ENCODE peak calls at places on chromosomes 13 and 19, in six cellular contexts. U is A549, O is K562, C is GM23338, B is Panc1, V is HepG2. D is an unnamed sample.

GRCh38 chr19:43638991-43639494 is 607 bp downstream of the CADM4 start:
- DNase-seq in O (no peak), C (no peak), V (no peak), U (no peak), B (no peak), D (no peak)

GRCh38 chr19:43306097-43306496 is 36.8 kb upstream of the PSG9 start:
- DNase-seq in U (no peak), V (no peak), C (no peak), O (no peak), B (no peak), D (no peak)

GRCh38 chr13:97522243-97522642 is 88.3 kb downstream of the RAP2A start:
- DNase-seq in C (no peak), B (no peak), U (no peak), V (peak), O (no peak), D (no peak)

GRCh38 chr19:15437355-15438123 is 12.2 kb downstream of the WIZ start:
- DNase-seq in V (peak), O (no peak), C (no peak), U (no peak), B (no peak), D (no peak)

GRCh38 chr13:112056739-112057433 is 10.1 kb upstream of the SOX1 start:
- DNase-seq in B (no peak), V (no peak), U (no peak), O (no peak), C (peak), D (no peak)

GRCh38 chr13:40377783-40378182 is 288.7 kb downstream of the FOXO1 start:
- DNase-seq in U (no peak), V (no peak), C (no peak), B (no peak), O (no peak), D (no peak)

GRCh38 chr13:101916108-101916757 is 463.8 kb downstream of the ITGBL1 start:
- DNase-seq in O (no peak), C (peak), B (no peak), U (peak), V (no peak), D (no peak)

GRCh38 chr19:53374288-53374687 is 8.8 kb downstream of the ZNF525 start:
- DNase-seq in B (no peak), O (no peak), C (peak), V (no peak), U (no peak), D (no peak)

GRCh38 chr19:41264581-41265375 is 606 bp downstream of the HNRNPUL1 start:
- DNase-seq in C (peak), O (peak), U (peak), B (no peak), V (peak), D (no peak)

GRCh38 chr13:29362849-29363604 is 232.5 kb downstream of the SLC7A1 start:
- DNase-seq in O (peak), B (peak), V (peak), C (peak), U (peak), D (peak)

GRCh38 chr19:4861147-4861546 is 6.3 kb downstream of the PLIN3 start:
- DNase-seq in B (no peak), V (no peak), U (no peak), O (peak), C (no peak), D (no peak)

GRCh38 chr19:1847684-1848398 is 442 bp downstream of the REXO1 start:
- DNase-seq in V (peak), O (peak), B (no peak), C (peak), U (no peak), D (no peak)

GRCh38 chr19:800360-801029 is 3.2 kb downstream of the PTBP1 start:
- DNase-seq in O (no peak), V (peak), U (no peak), B (no peak), C (no peak), D (no peak)

GRCh38 chr13:79782541-79783216 is 301.7 kb downstream of the NDFIP2 start:
- DNase-seq in O (no peak), C (peak), U (no peak), V (peak), B (no peak), D (no peak)

GRCh38 chr19:571127-571974 is 1.0 kb upstream of the BSG start:
- DNase-seq in U (peak), V (peak), B (no peak), O (peak), C (peak), D (no peak)

GRCh38 chr19:45472557-45473365 is 5.0 kb downstream of the FOSB start:
- DNase-seq in C (peak), V (no peak), O (no peak), B (no peak), U (no peak), D (no peak)

GRCh38 chr19:16185925-16186234 is 670 bp downstream of the FAM32A start:
- DNase-seq in B (no peak), O (no peak), V (peak), C (no peak), U (no peak), D (no peak)

GRCh38 chr19:36564391-36564790 is 8.7 kb downstream of the ZNF529 start:
- DNase-seq in U (no peak), V (no peak), O (no peak), C (no peak), B (no peak), D (no peak)

GRCh38 chr13:20921572-20921971 is 19.0 kb upstream of the XPO4 start:
- DNase-seq in B (no peak), C (no peak), U (no peak), V (peak), O (no peak), D (no peak)

GRCh38 chr19:4722671-4723464 is 774 bp downstream of the DPP9 start:
- DNase-seq in O (no peak), U (no peak), C (no peak), V (no peak), B (no peak), D (no peak)

GRCh38 chr13:102089177-102089576 is 312.7 kb downstream of the FGF14 start:
- DNase-seq in O (no peak), C (no peak), V (no peak), B (no peak), U (no peak), D (no peak)

GRCh38 chr19:48249502-48250014 is 6.2 kb downstream of the CARD8 start:
- DNase-seq in V (no peak), U (no peak), O (no peak), C (no peak), B (no peak), D (no peak)

GRCh38 chr19:39968789-39969188 is 2.2 kb upstream of the PSMC4 start:
- DNase-seq in U (no peak), V (no peak), C (no peak), B (no peak), O (no peak), D (no peak)

GRCh38 chr19:1627194-1627593 is 21.9 kb upstream of the UQCR11 start:
- DNase-seq in V (no peak), U (no peak), O (no peak), C (no peak), B (no peak), D (no peak)

GRCh38 chr13:24528816-24529398 is 16.3 kb upstream of the PARP4 start:
- DNase-seq in V (no peak), C (peak), B (no peak), U (no peak), O (no peak), D (no peak)

GRCh38 chr19:18846862-18847515 is 15.2 kb downstream of the UPF1 start:
- DNase-seq in O (no peak), V (peak), U (peak), C (peak), B (no peak), D (no peak)

GRCh38 chr13:73521291-73521626 is 462.5 kb downstream of the KLF5 start:
- DNase-seq in B (no peak), O (no peak), C (no peak), V (no peak), U (no peak), D (no peak)

GRCh38 chr19:45251452-45252354 is 632 bp downstream of the MARK4 start:
- DNase-seq in V (no peak), U (no peak), C (peak), B (no peak), O (peak), D (no peak)

GRCh38 chr19:1039646-1040475 is at the start of gene ABCA7:
- DNase-seq in O (peak), V (peak), U (peak), B (peak), C (peak), D (peak)

GRCh38 chr19:19209372-19209771 is 2.4 kb upstream of the NCAN start:
- DNase-seq in V (no peak), C (no peak), O (no peak), B (no peak), U (no peak), D (no peak)

GRCh38 chr19:18650048-18650435 is 13.2 kb downstream of the KLHL26 start:
- DNase-seq in O (no peak), C (no peak), U (no peak), V (no peak), B (no peak), D (no peak)

GRCh38 chr19:52949422-52949821 is 13.3 kb downstream of the ZNF816 start:
- DNase-seq in B (no peak), V (no peak), U (no peak), O (no peak), C (no peak), D (no peak)

GRCh38 chr19:46840157-46840942 is 10.3 kb downstream of the AP2S1 start:
- DNase-seq in C (peak), V (peak), B (no peak), O (peak), U (peak), D (no peak)

GRCh38 chr19:46842791-46843190 is 7.9 kb downstream of the AP2S1 start:
- DNase-seq in C (no peak), B (no peak), V (no peak), U (no peak), O (no peak), D (no peak)

GRCh38 chr19:46841458-46842083 is 9.1 kb downstream of the AP2S1 start:
- DNase-seq in B (no peak), C (no peak), U (peak), V (no peak), O (no peak), D (no peak)

GRCh38 chr19:46838160-46838559 is 12.5 kb downstream of the AP2S1 start:
- DNase-seq in C (no peak), B (no peak), O (no peak), V (no peak), U (no peak), D (no peak)

DNA sequence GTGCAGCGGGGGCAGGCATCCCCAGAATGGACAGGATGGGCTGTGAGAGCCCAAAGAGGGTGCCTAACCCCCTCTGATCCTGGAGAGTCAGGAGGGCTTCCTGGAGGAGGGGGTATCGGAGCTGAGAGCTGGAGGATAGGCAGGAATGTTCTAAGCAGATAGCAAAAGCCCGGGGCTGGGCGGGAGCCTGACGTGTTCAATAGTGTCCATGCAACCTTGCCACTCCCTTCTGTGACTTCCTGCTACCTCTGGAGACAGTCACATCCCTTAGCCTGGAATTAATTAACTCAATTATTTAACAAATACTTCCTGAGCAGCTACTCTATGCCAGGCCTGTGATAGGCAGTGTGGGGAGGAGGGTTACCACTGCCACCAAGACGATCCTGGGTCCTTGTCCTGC is 10.9 kb downstream of the AP2S1 start:
- DNase-seq in C (no peak), U (no peak), V (no peak), O (no peak), B (no peak), D (no peak)
- TF ChIP-seq REST in C (no peak), U (no peak), V (no peak), O (no peak), B (no peak), D (no peak)

GRCh38 chr13:98677398-98677797 is 75.1 kb downstream of the SLC15A1 start:
- DNase-seq in V (no peak), C (no peak), U (no peak), B (no peak), O (no peak), D (no peak)
- TF ChIP-seq REST in V (no peak), C (no peak), U (no peak), B (no peak), O (no peak), D (no peak)

DNA sequence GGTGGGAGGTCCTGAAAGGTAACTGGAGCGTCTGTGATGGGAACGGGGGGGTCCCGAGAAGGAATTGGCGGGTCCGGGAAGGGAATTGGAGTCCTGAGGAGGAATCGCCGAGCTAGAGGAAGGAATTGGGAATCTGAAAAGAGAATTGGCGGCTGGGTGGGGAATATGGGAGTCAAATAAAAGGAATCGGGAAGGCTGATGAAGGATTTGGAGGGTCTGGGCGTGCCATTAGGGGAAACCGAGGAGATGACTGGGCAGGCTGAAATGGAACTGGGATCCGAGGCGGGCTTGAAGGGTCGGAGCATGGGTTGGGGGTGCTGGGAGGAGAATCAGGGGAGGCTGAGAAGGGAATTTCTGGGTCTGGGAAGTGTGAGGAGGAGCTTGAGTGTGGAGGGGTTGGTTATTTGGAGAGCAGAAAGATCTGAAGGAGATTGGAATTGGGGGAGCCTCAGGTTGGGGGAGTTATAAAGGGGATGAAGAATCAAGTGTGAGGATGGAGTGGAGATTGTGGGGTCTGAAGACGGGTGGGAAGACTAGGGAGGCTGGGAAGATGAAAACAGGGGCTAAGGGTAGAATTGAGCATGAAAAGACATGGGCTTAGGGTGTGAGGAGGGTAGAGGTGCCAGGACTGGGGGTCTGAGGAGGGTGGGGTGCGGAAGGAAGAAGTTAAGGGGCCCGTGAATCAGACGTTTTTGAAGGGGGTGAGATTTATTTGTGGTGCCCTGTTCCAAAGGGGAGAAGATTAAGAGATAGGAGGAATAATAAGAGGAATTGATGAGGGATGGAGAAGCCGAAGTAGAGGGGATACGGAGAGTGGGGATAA is 728 bp downstream of the ACTN4 start:
- DNase-seq in V (no peak), C (no peak), O (no peak), U (no peak), B (no peak), D (no peak)
- TF ChIP-seq REST in V (no peak), C (no peak), O (no peak), U (no peak), B (no peak), D (no peak)

GRCh38 chr13:66886248-66886647 is 343.9 kb downstream of the PCDH9 start:
- DNase-seq in O (no peak), C (peak), B (no peak), U (no peak), V (no peak), D (no peak)
- TF ChIP-seq REST in O (no peak), C (no peak), B (no peak), U (no peak), V (no peak), D (no peak)

GRCh38 chr19:10043286-10043927 is 30.1 kb downstream of the RDH8 start:
- DNase-seq in U (no peak), B (no peak), O (no peak), V (no peak), C (peak), D (no peak)

GRCh38 chr19:10049626-10050025 is 36.3 kb downstream of the RDH8 start:
- DNase-seq in U (no peak), B (no peak), V (no peak), C (no peak), O (no peak), D (no peak)

GRCh38 chr19:10045371-10045770 is 32.1 kb downstream of the RDH8 start:
- DNase-seq in U (no peak), B (no peak), O (no peak), V (no peak), C (no peak), D (no peak)

DNA sequence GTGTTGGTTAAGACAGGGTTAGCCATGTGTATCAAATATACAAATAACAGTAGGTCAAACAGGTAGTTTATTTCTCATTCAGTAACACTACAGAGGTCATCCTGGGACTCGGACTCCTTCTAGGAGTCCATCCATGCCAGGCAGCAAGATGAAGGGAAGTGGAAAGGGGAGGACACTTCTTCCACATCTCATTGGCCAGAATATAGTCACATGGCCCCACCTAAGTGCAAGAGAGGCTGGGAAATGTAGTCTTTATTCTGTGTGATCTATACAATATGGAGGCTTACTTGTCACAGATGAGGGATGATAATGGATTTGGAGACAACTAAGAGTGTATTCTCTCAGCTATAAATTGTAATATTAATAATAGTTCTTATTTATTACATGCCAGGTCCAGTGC is 31.1 kb downstream of the RDH8 start:
- DNase-seq in V (no peak), B (no peak), U (peak), C (no peak), O (peak), D (peak)
- TF ChIP-seq REST in V (no peak), B (no peak), U (no peak), C (no peak), O (no peak), D (no peak)

GRCh38 chr19:51771369-51771768 is 10.4 kb downstream of the FPR2 start:
- DNase-seq in V (no peak), O (no peak), B (no peak), U (no peak), C (no peak), D (no peak)
- TF ChIP-seq REST in V (no peak), O (no peak), B (no peak), U (no peak), C (no peak), D (no peak)

GRCh38 chr13:33138441-33138840 is 122.2 kb downstream of the KL start:
- DNase-seq in B (no peak), O (no peak), V (no peak), C (no peak), U (no peak), D (no peak)
- TF ChIP-seq REST in B (no peak), O (no peak), V (no peak), C (no peak), U (no peak), D (no peak)

GRCh38 chr19:46571495-46571894 is 29.6 kb upstream of the CALM3 start:
- DNase-seq in O (peak), V (peak), C (peak), U (peak), B (no peak), D (peak)
- TF ChIP-seq REST in O (no peak), V (no peak), C (no peak), U (no peak), B (no peak), D (no peak)

GRCh38 chr13:82933986-82934385 is 948.3 kb downstream of the SLITRK1 start:
- DNase-seq in V (no peak), U (no peak), C (no peak), B (no peak), O (no peak), D (no peak)
- TF ChIP-seq REST in V (no peak), U (no peak), C (no peak), B (no peak), O (no peak), D (no peak)